ENCODE peak calls at places on chromosomes 5 and 9, in nine cellular contexts. M is GM12878, W is ovary, T is A549, O is transverse colon, V is H1, R is tibial nerve, U is suprapubic skin, K is K562. S is an unnamed sample.

GRCh38 chr5:40568548-40568947 is 111.2 kb upstream of the PTGER4 start:
- DNase-seq in M (no peak), W (no peak), T (no peak), O (no peak), V (no peak), R (no peak), U (no peak), K (no peak), S (no peak)

GRCh38 chr9:37760416-37761165 is 7.0 kb downstream of the TRMT10B start:
- DNase-seq in M (no peak), W (no peak), T (no peak), O (no peak), V (no peak), R (no peak), U (no peak), K (no peak), S (no peak)

GRCh38 chr9:113428062-113428600 is 17.6 kb downstream of the C9orf43 start:
- DNase-seq in M (no peak), W (no peak), T (no peak), O (no peak), V (no peak), R (no peak), U (no peak), K (no peak), S (no peak)

GRCh38 chr5:170626507-170627150 is 122.8 kb downstream of the KCNIP1 start:
- DNase-seq in M (no peak), W (no peak), T (no peak), O (no peak), V (no peak), R (no peak), U (no peak), K (no peak), S (no peak)

GRCh38 chr9:19720374-19720773 is 68.5 kb downstream of the SLC24A2 start:
- DNase-seq in M (no peak), W (no peak), T (peak), O (no peak), V (no peak), R (no peak), U (no peak), K (no peak), S (no peak)

GRCh38 chr5:158875272-158875679 is 224.4 kb downstream of the EBF1 start:
- DNase-seq in M (no peak), W (no peak), T (no peak), O (no peak), V (no peak), R (no peak), U (no peak), K (no peak), S (no peak)

GRCh38 chr9:137705443-137705863 is 86.6 kb downstream of the EHMT1 start:
- DNase-seq in M (peak), W (no peak), T (no peak), O (peak), V (no peak), R (no peak), U (no peak), K (no peak), S (no peak)

GRCh38 chr9:80605129-80605528 is 1033.4 kb downstream of the TLE4 start:
- DNase-seq in M (no peak), W (no peak), T (peak), O (no peak), V (no peak), R (no peak), U (no peak), K (no peak), S (no peak)

GRCh38 chr5:14299666-14300065 is 156.5 kb downstream of the TRIO start:
- DNase-seq in M (no peak), W (no peak), T (no peak), O (no peak), V (no peak), R (no peak), U (no peak), K (no peak), S (no peak)

GRCh38 chr9:136541709-136542108 is 4.1 kb downstream of the NOTCH1 start:
- DNase-seq in M (no peak), W (no peak), T (no peak), O (no peak), V (no peak), R (no peak), U (no peak), K (no peak), S (no peak)

GRCh38 chr9:94901019-94901363 is 174.5 kb downstream of the AOPEP start:
- DNase-seq in M (no peak), W (no peak), T (no peak), O (no peak), V (no peak), R (no peak), U (no peak), K (no peak), S (no peak)

GRCh38 chr5:20555034-20555433 is 567.0 kb upstream of the CDH18 start:
- DNase-seq in M (no peak), W (no peak), T (peak), O (no peak), V (no peak), R (no peak), U (no peak), K (no peak), S (no peak)

GRCh38 chr5:118791986-118792734 is 196.2 kb downstream of the DTWD2 start:
- DNase-seq in M (peak), W (no peak), T (peak), O (no peak), V (no peak), R (peak), U (no peak), K (peak), S (peak)

GRCh38 chr5:112628219-112628618 is 109.5 kb upstream of the APC start:
- DNase-seq in M (no peak), W (no peak), T (no peak), O (no peak), V (no peak), R (no peak), U (no peak), K (no peak), S (no peak)
- H3K4me3 ChIP-seq in M (no peak), W (no peak), T (no peak), O (no peak), V (no peak), R (no peak), U (no peak), K (no peak), S (no peak)

GRCh38 chr9:110767559-110768063 is 99.0 kb downstream of the MUSK start:
- DNase-seq in M (no peak), W (peak), T (no peak), O (peak), V (no peak), R (peak), U (no peak), K (no peak), S (no peak)
- TF ChIP-seq EP300 in M (no peak), W (no peak), T (no peak), O (no peak), V (no peak), R (peak), U (no peak), K (no peak), S (no peak)

GRCh38 chr5:104513621-104514020 is 951.0 kb upstream of the NUDT12 start:
- DNase-seq in M (no peak), W (no peak), T (no peak), O (no peak), V (no peak), R (no peak), U (no peak), K (no peak), S (no peak)
- H3K4me3 ChIP-seq in M (no peak), W (no peak), T (no peak), O (no peak), V (no peak), R (no peak), U (no peak), K (no peak), S (no peak)

DNA sequence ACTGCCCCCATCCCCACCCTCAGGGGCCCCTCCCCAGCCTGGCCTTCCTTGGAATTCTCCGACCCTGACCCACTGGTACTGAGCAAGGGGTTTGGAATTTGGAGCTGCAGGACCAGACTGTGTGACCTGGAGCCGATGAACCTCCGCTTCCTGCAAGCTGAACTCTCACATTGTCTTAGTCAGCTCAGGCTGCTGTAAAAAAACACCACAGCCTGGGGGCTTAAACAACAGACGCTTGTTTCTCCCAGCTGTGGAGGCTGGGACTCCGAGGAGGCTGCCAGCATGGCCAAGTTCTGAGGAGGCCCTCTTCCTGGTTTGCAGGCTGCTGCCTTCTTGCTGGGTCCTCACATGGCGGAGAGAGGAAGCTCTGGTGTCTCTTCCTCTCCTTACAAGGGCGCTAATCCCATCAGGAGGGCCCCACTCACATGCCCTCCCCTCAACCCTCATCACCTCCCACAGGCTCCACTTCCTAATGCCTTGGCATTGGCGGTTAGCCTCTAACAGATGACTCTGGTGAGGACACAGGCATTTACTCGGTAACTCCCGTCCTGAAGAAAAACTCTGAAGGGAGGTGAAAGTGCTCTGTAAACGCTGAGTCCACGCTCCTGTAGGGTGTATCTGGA is 42.4 kb downstream of the C5orf15 start:
- DNase-seq in M (no peak), W (no peak), T (no peak), O (no peak), V (no peak), R (no peak), U (no peak), K (no peak), S (no peak)
- TF ChIP-seq EP300 in M (no peak), W (no peak), T (no peak), O (no peak), V (no peak), R (no peak), U (no peak), K (no peak), S (no peak)

GRCh38 chr5:136201870-136202269 is 8.9 kb upstream of the SMIM32 start:
- DNase-seq in M (no peak), W (no peak), T (no peak), O (no peak), V (peak), R (no peak), U (no peak), K (no peak), S (no peak)
- H3K4me3 ChIP-seq in M (no peak), W (no peak), T (no peak), O (no peak), V (no peak), R (no peak), U (no peak), K (no peak), S (no peak)

GRCh38 chr5:33594006-33594405 is 153.2 kb downstream of the TARS1 start:
- DNase-seq in M (no peak), W (no peak), T (no peak), O (no peak), V (no peak), R (no peak), U (no peak), K (no peak), S (no peak)
- TF ChIP-seq EP300 in M (no peak), W (no peak), T (no peak), O (no peak), V (no peak), R (no peak), U (no peak), K (no peak), S (no peak)

GRCh38 chr5:10434392-10434791 is 7.3 kb upstream of the ROPN1L start:
- DNase-seq in M (no peak), W (no peak), T (no peak), O (no peak), V (no peak), R (no peak), U (no peak), K (no peak), S (no peak)
- H3K4me3 ChIP-seq in M (no peak), W (no peak), T (no peak), O (no peak), V (no peak), R (no peak), U (no peak), K (no peak), S (no peak)

GRCh38 chr5:24401767-24402166 is 243.0 kb downstream of the CDH10 start:
- DNase-seq in M (no peak), W (no peak), T (peak), O (no peak), V (no peak), R (no peak), U (no peak), K (no peak), S (no peak)

GRCh38 chr5:24407486-24407885 is 237.3 kb downstream of the CDH10 start:
- DNase-seq in M (no peak), W (no peak), T (no peak), O (no peak), V (no peak), R (no peak), U (no peak), K (no peak), S (no peak)
- TF ChIP-seq EP300 in M (no peak), W (no peak), T (no peak), O (no peak), V (no peak), R (no peak), U (no peak), K (no peak), S (no peak)

S was measured in stomach.